ENCODE peak calls at places on chromosomes 16 and 17, in ten cellular contexts. One of them, this sample, is unnamed.

GRCh38 chr16:64469906-64470702 is 651.8 kb downstream of the CDH11 start:
- DNase-seq in endothelial cell of umbilical vein: peak
- DNase-seq in SK-N-SH: no peak
- DNase-seq in spleen: no peak
- DNase-seq in breast epithelium: no peak
- DNase-seq in HCT116: no peak
- DNase-seq in sigmoid colon: no peak
- DNase-seq in Panc1: no peak
- DNase-seq in esophagus muscularis mucosa: no peak
- DNase-seq in GM23338: no peak
- DNase-seq in this sample: no peak

GRCh38 chr17:63274156-63274555 is 171.9 kb downstream of the CYB561 start:
- DNase-seq in endothelial cell of umbilical vein: no peak
- DNase-seq in SK-N-SH: no peak
- DNase-seq in spleen: no peak
- DNase-seq in breast epithelium: no peak
- DNase-seq in HCT116: peak
- DNase-seq in sigmoid colon: no peak
- DNase-seq in Panc1: no peak
- DNase-seq in esophagus muscularis mucosa: no peak
- DNase-seq in GM23338: no peak
- DNase-seq in this sample: no peak

GRCh38 chr16:14181371-14182050 is 110.4 kb downstream of the MRTFB start:
- DNase-seq in endothelial cell of umbilical vein: peak
- DNase-seq in SK-N-SH: no peak
- DNase-seq in spleen: no peak
- DNase-seq in breast epithelium: no peak
- DNase-seq in HCT116: no peak
- DNase-seq in sigmoid colon: no peak
- DNase-seq in Panc1: no peak
- DNase-seq in esophagus muscularis mucosa: no peak
- DNase-seq in GM23338: no peak
- DNase-seq in this sample: no peak

GRCh38 chr17:65530985-65531507 is 30.4 kb downstream of the AXIN2 start:
- DNase-seq in endothelial cell of umbilical vein: no peak
- DNase-seq in SK-N-SH: peak
- DNase-seq in spleen: peak
- DNase-seq in breast epithelium: no peak
- DNase-seq in HCT116: no peak
- DNase-seq in sigmoid colon: no peak
- DNase-seq in Panc1: no peak
- DNase-seq in esophagus muscularis mucosa: no peak
- DNase-seq in GM23338: no peak
- DNase-seq in this sample: no peak

GRCh38 chr16:70598937-70599503 is 47.3 kb upstream of the IL34 start:
- DNase-seq in endothelial cell of umbilical vein: no peak
- DNase-seq in SK-N-SH: no peak
- DNase-seq in spleen: no peak
- DNase-seq in breast epithelium: no peak
- DNase-seq in HCT116: no peak
- DNase-seq in sigmoid colon: peak
- DNase-seq in Panc1: no peak
- DNase-seq in esophagus muscularis mucosa: no peak
- DNase-seq in GM23338: no peak
- DNase-seq in this sample: no peak

GRCh38 chr17:30228011-30228410 is 7.5 kb downstream of the SLC6A4 start:
- DNase-seq in endothelial cell of umbilical vein: no peak
- DNase-seq in SK-N-SH: no peak
- DNase-seq in spleen: no peak
- DNase-seq in breast epithelium: no peak
- DNase-seq in HCT116: no peak
- DNase-seq in sigmoid colon: no peak
- DNase-seq in Panc1: no peak
- DNase-seq in esophagus muscularis mucosa: no peak
- DNase-seq in GM23338: no peak
- DNase-seq in this sample: no peak

GRCh38 chr16:67029249-67030096 is 524 bp downstream of the CBFB start:
- DNase-seq in endothelial cell of umbilical vein: peak
- DNase-seq in SK-N-SH: peak
- DNase-seq in spleen: peak
- DNase-seq in breast epithelium: peak
- DNase-seq in HCT116: no peak
- DNase-seq in sigmoid colon: peak
- DNase-seq in Panc1: no peak
- DNase-seq in esophagus muscularis mucosa: no peak
- DNase-seq in GM23338: peak
- DNase-seq in this sample: peak

GRCh38 chr17:74198694-74199093 is 4.8 kb upstream of the RPL38 start:
- DNase-seq in endothelial cell of umbilical vein: no peak
- DNase-seq in SK-N-SH: no peak
- DNase-seq in spleen: no peak
- DNase-seq in breast epithelium: no peak
- DNase-seq in HCT116: no peak
- DNase-seq in sigmoid colon: no peak
- DNase-seq in Panc1: no peak
- DNase-seq in esophagus muscularis mucosa: no peak
- DNase-seq in GM23338: no peak
- DNase-seq in this sample: no peak

GRCh38 chr16:78192734-78193133 is 93.3 kb downstream of the WWOX start:
- DNase-seq in endothelial cell of umbilical vein: no peak
- DNase-seq in SK-N-SH: no peak
- DNase-seq in spleen: no peak
- DNase-seq in breast epithelium: no peak
- DNase-seq in HCT116: no peak
- DNase-seq in sigmoid colon: no peak
- DNase-seq in Panc1: no peak
- DNase-seq in esophagus muscularis mucosa: peak
- DNase-seq in GM23338: no peak
- DNase-seq in this sample: no peak

GRCh38 chr17:79365361-79365760 is 245.5 kb downstream of the RBFOX3 start:
- DNase-seq in endothelial cell of umbilical vein: no peak
- DNase-seq in SK-N-SH: no peak
- DNase-seq in spleen: no peak
- DNase-seq in breast epithelium: no peak
- DNase-seq in HCT116: no peak
- DNase-seq in sigmoid colon: no peak
- DNase-seq in Panc1: no peak
- DNase-seq in esophagus muscularis mucosa: no peak
- DNase-seq in GM23338: no peak
- DNase-seq in this sample: no peak

GRCh38 chr16:23903001-23903414 is 67.2 kb downstream of the PRKCB start:
- DNase-seq in endothelial cell of umbilical vein: no peak
- DNase-seq in SK-N-SH: no peak
- DNase-seq in spleen: no peak
- DNase-seq in breast epithelium: no peak
- DNase-seq in HCT116: no peak
- DNase-seq in sigmoid colon: no peak
- DNase-seq in Panc1: no peak
- DNase-seq in esophagus muscularis mucosa: no peak
- DNase-seq in GM23338: no peak
- DNase-seq in this sample: no peak

GRCh38 chr16:49260253-49260652 is 21.4 kb downstream of the CBLN1 start:
- DNase-seq in endothelial cell of umbilical vein: no peak
- DNase-seq in SK-N-SH: no peak
- DNase-seq in spleen: no peak
- DNase-seq in breast epithelium: no peak
- DNase-seq in HCT116: no peak
- DNase-seq in sigmoid colon: no peak
- DNase-seq in Panc1: no peak
- DNase-seq in esophagus muscularis mucosa: peak
- DNase-seq in GM23338: no peak
- DNase-seq in this sample: no peak

GRCh38 chr16:59878479-59878878 is 1144.4 kb upstream of the GOT2 start:
- DNase-seq in endothelial cell of umbilical vein: peak
- DNase-seq in SK-N-SH: no peak
- DNase-seq in spleen: no peak
- DNase-seq in breast epithelium: no peak
- DNase-seq in HCT116: no peak
- DNase-seq in sigmoid colon: no peak
- DNase-seq in Panc1: peak
- DNase-seq in esophagus muscularis mucosa: no peak
- DNase-seq in GM23338: no peak
- DNase-seq in this sample: peak

GRCh38 chr16:17469011-17469741 is 1.6 kb downstream of the XYLT1 start:
- DNase-seq in endothelial cell of umbilical vein: no peak
- DNase-seq in SK-N-SH: peak
- DNase-seq in spleen: peak
- DNase-seq in breast epithelium: no peak
- DNase-seq in HCT116: no peak
- DNase-seq in sigmoid colon: no peak
- DNase-seq in Panc1: no peak
- DNase-seq in esophagus muscularis mucosa: no peak
- DNase-seq in GM23338: no peak
- DNase-seq in this sample: no peak

GRCh38 chr17:12391468-12391867 is 274.2 kb upstream of the MYOCD start:
- DNase-seq in endothelial cell of umbilical vein: no peak
- DNase-seq in SK-N-SH: no peak
- DNase-seq in spleen: no peak
- DNase-seq in breast epithelium: no peak
- DNase-seq in HCT116: no peak
- DNase-seq in sigmoid colon: no peak
- DNase-seq in Panc1: no peak
- DNase-seq in esophagus muscularis mucosa: no peak
- DNase-seq in GM23338: no peak
- DNase-seq in this sample: no peak

GRCh38 chr16:89574681-89575246 is 794 bp upstream of the CPNE7 start:
- DNase-seq in endothelial cell of umbilical vein: peak
- DNase-seq in SK-N-SH: no peak
- DNase-seq in spleen: peak
- DNase-seq in breast epithelium: no peak
- DNase-seq in HCT116: peak
- DNase-seq in sigmoid colon: no peak
- DNase-seq in Panc1: no peak
- DNase-seq in esophagus muscularis mucosa: no peak
- DNase-seq in GM23338: peak
- DNase-seq in this sample: peak

GRCh38 chr16:9134739-9135138 is 43.3 kb downstream of the HAPSTR1 start:
- DNase-seq in endothelial cell of umbilical vein: peak
- DNase-seq in SK-N-SH: peak
- DNase-seq in spleen: peak
- DNase-seq in breast epithelium: no peak
- DNase-seq in HCT116: peak
- DNase-seq in sigmoid colon: peak
- DNase-seq in Panc1: no peak
- DNase-seq in esophagus muscularis mucosa: no peak
- DNase-seq in GM23338: peak
- DNase-seq in this sample: peak

GRCh38 chr17:49210158-49211029 is at the start of the genes ABI3 and GNGT2:
- DNase-seq in endothelial cell of umbilical vein: peak
- DNase-seq in SK-N-SH: peak
- DNase-seq in spleen: peak
- DNase-seq in breast epithelium: no peak
- DNase-seq in HCT116: no peak
- DNase-seq in sigmoid colon: no peak
- DNase-seq in Panc1: no peak
- DNase-seq in esophagus muscularis mucosa: no peak
- DNase-seq in GM23338: peak
- DNase-seq in this sample: peak
- TF ChIP-seq POLR2AphosphoS5 in endothelial cell of umbilical vein: no peak
- TF ChIP-seq POLR2AphosphoS5 in SK-N-SH: no peak
- TF ChIP-seq POLR2AphosphoS5 in spleen: peak
- TF ChIP-seq POLR2AphosphoS5 in breast epithelium: no peak
- TF ChIP-seq POLR2AphosphoS5 in HCT116: no peak
- TF ChIP-seq POLR2AphosphoS5 in sigmoid colon: peak
- TF ChIP-seq POLR2AphosphoS5 in Panc1: no peak
- TF ChIP-seq POLR2AphosphoS5 in esophagus muscularis mucosa: peak
- TF ChIP-seq POLR2AphosphoS5 in GM23338: peak
- TF ChIP-seq POLR2AphosphoS5 in this sample: no peak

GRCh38 chr16:27427538-27427937 is 25.6 kb downstream of the IL21R start:
- DNase-seq in endothelial cell of umbilical vein: no peak
- DNase-seq in SK-N-SH: no peak
- DNase-seq in spleen: no peak
- DNase-seq in breast epithelium: no peak
- DNase-seq in HCT116: no peak
- DNase-seq in sigmoid colon: peak
- DNase-seq in Panc1: no peak
- DNase-seq in esophagus muscularis mucosa: no peak
- DNase-seq in GM23338: no peak
- DNase-seq in this sample: peak

GRCh38 chr16:27429330-27429871 is 27.4 kb downstream of the IL21R start:
- DNase-seq in endothelial cell of umbilical vein: no peak
- DNase-seq in SK-N-SH: no peak
- DNase-seq in spleen: peak
- DNase-seq in breast epithelium: no peak
- DNase-seq in HCT116: no peak
- DNase-seq in sigmoid colon: peak
- DNase-seq in Panc1: no peak
- DNase-seq in esophagus muscularis mucosa: peak
- DNase-seq in GM23338: no peak
- DNase-seq in this sample: no peak

GRCh38 chr16:27426423-27427408 is 24.7 kb downstream of the IL21R start:
- DNase-seq in endothelial cell of umbilical vein: peak
- DNase-seq in SK-N-SH: no peak
- DNase-seq in spleen: peak
- DNase-seq in breast epithelium: no peak
- DNase-seq in HCT116: peak
- DNase-seq in sigmoid colon: peak
- DNase-seq in Panc1: peak
- DNase-seq in esophagus muscularis mucosa: peak
- DNase-seq in GM23338: peak
- DNase-seq in this sample: peak

GRCh38 chr16:27429981-27430441 is 28.0 kb downstream of the IL21R start:
- DNase-seq in endothelial cell of umbilical vein: no peak
- DNase-seq in SK-N-SH: no peak
- DNase-seq in spleen: peak
- DNase-seq in breast epithelium: no peak
- DNase-seq in HCT116: no peak
- DNase-seq in sigmoid colon: peak
- DNase-seq in Panc1: no peak
- DNase-seq in esophagus muscularis mucosa: peak
- DNase-seq in GM23338: no peak
- DNase-seq in this sample: peak

GRCh38 chr16:27428035-27428785 is 26.2 kb downstream of the IL21R start:
- DNase-seq in endothelial cell of umbilical vein: no peak
- DNase-seq in SK-N-SH: no peak
- DNase-seq in spleen: peak
- DNase-seq in breast epithelium: no peak
- DNase-seq in HCT116: no peak
- DNase-seq in sigmoid colon: peak
- DNase-seq in Panc1: no peak
- DNase-seq in esophagus muscularis mucosa: peak
- DNase-seq in GM23338: no peak
- DNase-seq in this sample: no peak
- TF ChIP-seq POLR2AphosphoS5 in endothelial cell of umbilical vein: no peak
- TF ChIP-seq POLR2AphosphoS5 in SK-N-SH: no peak
- TF ChIP-seq POLR2AphosphoS5 in spleen: no peak
- TF ChIP-seq POLR2AphosphoS5 in breast epithelium: no peak
- TF ChIP-seq POLR2AphosphoS5 in HCT116: no peak
- TF ChIP-seq POLR2AphosphoS5 in sigmoid colon: no peak
- TF ChIP-seq POLR2AphosphoS5 in Panc1: no peak
- TF ChIP-seq POLR2AphosphoS5 in esophagus muscularis mucosa: no peak
- TF ChIP-seq POLR2AphosphoS5 in GM23338: no peak
- TF ChIP-seq POLR2AphosphoS5 in this sample: no peak

GRCh38 chr17:32482568-32483320 is 4.0 kb upstream of the CDK5R1 start:
- DNase-seq in endothelial cell of umbilical vein: no peak
- DNase-seq in SK-N-SH: no peak
- DNase-seq in spleen: peak
- DNase-seq in breast epithelium: no peak
- DNase-seq in HCT116: no peak
- DNase-seq in sigmoid colon: peak
- DNase-seq in Panc1: no peak
- DNase-seq in esophagus muscularis mucosa: no peak
- DNase-seq in GM23338: no peak
- DNase-seq in this sample: no peak
- TF ChIP-seq POLR2AphosphoS5 in endothelial cell of umbilical vein: no peak
- TF ChIP-seq POLR2AphosphoS5 in SK-N-SH: no peak
- TF ChIP-seq POLR2AphosphoS5 in spleen: no peak
- TF ChIP-seq POLR2AphosphoS5 in breast epithelium: no peak
- TF ChIP-seq POLR2AphosphoS5 in HCT116: no peak
- TF ChIP-seq POLR2AphosphoS5 in sigmoid colon: no peak
- TF ChIP-seq POLR2AphosphoS5 in Panc1: no peak
- TF ChIP-seq POLR2AphosphoS5 in esophagus muscularis mucosa: no peak
- TF ChIP-seq POLR2AphosphoS5 in GM23338: no peak
- TF ChIP-seq POLR2AphosphoS5 in this sample: no peak

GRCh38 chr16:35306915-35307314 is 1847.5 kb downstream of the TP53TG3F start:
- DNase-seq in endothelial cell of umbilical vein: no peak
- DNase-seq in SK-N-SH: no peak
- DNase-seq in spleen: no peak
- DNase-seq in breast epithelium: no peak
- DNase-seq in HCT116: no peak
- DNase-seq in sigmoid colon: no peak
- DNase-seq in Panc1: no peak
- DNase-seq in esophagus muscularis mucosa: no peak
- DNase-seq in GM23338: no peak
- DNase-seq in this sample: no peak
- TF ChIP-seq POLR2AphosphoS5 in endothelial cell of umbilical vein: no peak
- TF ChIP-seq POLR2AphosphoS5 in SK-N-SH: no peak
- TF ChIP-seq POLR2AphosphoS5 in spleen: no peak
- TF ChIP-seq POLR2AphosphoS5 in breast epithelium: no peak
- TF ChIP-seq POLR2AphosphoS5 in HCT116: no peak
- TF ChIP-seq POLR2AphosphoS5 in sigmoid colon: no peak
- TF ChIP-seq POLR2AphosphoS5 in Panc1: no peak
- TF ChIP-seq POLR2AphosphoS5 in esophagus muscularis mucosa: no peak
- TF ChIP-seq POLR2AphosphoS5 in GM23338: no peak
- TF ChIP-seq POLR2AphosphoS5 in this sample: no peak

This sample was measured in stomach.